ENCODE peak calls at places on chromosomes 2 and 18, in ten cellular contexts. F is GM10248, X is mesendoderm, Z is A549, L is Peyer's patch, O is T-helper 2 cell, W is T47D, D is psoas muscle, Q is T-helper 1 cell, P is ELF-1. B is an unnamed sample.

GRCh38 chr2:135798762-135799161 is 38.2 kb downstream of the LCT start:
- DNase-seq in F (no peak), P (no peak), Z (peak), L (no peak), O (no peak), D (no peak), X (no peak), Q (no peak), W (no peak), B (no peak)

GRCh38 chr2:55947759-55948158 is 24.2 kb upstream of the EFEMP1 start:
- DNase-seq in Q (no peak), X (no peak), P (no peak), Z (no peak), O (no peak), L (no peak), F (no peak), D (no peak), W (no peak), B (no peak)

GRCh38 chr2:10229462-10230099 is 73.1 kb upstream of the HPCAL1 start:
- DNase-seq in F (no peak), Z (no peak), L (peak), W (no peak), P (no peak), Q (no peak), O (no peak), X (no peak), D (no peak), B (no peak)

GRCh38 chr18:3885209-3885792 is 435.3 kb downstream of the TGIF1 start:
- DNase-seq in O (no peak), D (no peak), Z (peak), L (no peak), P (no peak), X (peak), F (no peak), Q (no peak), W (no peak), B (no peak)

GRCh38 chr2:159926695-159927094 is 128.7 kb upstream of the CD302 start:
- DNase-seq in W (no peak), P (no peak), L (no peak), D (no peak), Q (no peak), F (no peak), O (no peak), X (peak), Z (no peak), B (no peak)

GRCh38 chr2:67486041-67486796 is 89.1 kb downstream of the ETAA1 start:
- DNase-seq in W (no peak), L (no peak), F (no peak), D (no peak), Q (no peak), P (no peak), O (no peak), X (peak), Z (no peak), B (peak)

GRCh38 chr18:61957801-61958516 is 65.2 kb upstream of the RNF152 start:
- DNase-seq in X (peak), Q (no peak), O (no peak), L (no peak), D (no peak), W (no peak), F (no peak), Z (no peak), P (no peak), B (no peak)

GRCh38 chr2:39696838-39697237 is 31.1 kb downstream of the TMEM178A start:
- DNase-seq in D (no peak), W (no peak), Q (no peak), Z (peak), X (no peak), P (no peak), F (no peak), O (no peak), L (no peak), B (no peak)

GRCh38 chr18:33440011-33440383 is 524 bp downstream of the CCDC178 start:
- DNase-seq in Z (peak), W (no peak), D (peak), X (peak), Q (no peak), F (peak), P (no peak), L (peak), O (no peak), B (peak)

GRCh38 chr2:206480161-206480560 is 36.8 kb downstream of the ADAM23 start:
- DNase-seq in D (no peak), W (no peak), Z (no peak), X (peak), L (no peak), O (no peak), F (no peak), P (no peak), Q (no peak), B (no peak)